ENCODE peak calls at places on chromosomes 1 and 21, in seven cellular contexts. One of them, this sample, is unnamed.

GRCh38 chr1:242081446-242081845 is 82.5 kb upstream of the MAP1LC3C start:
- DNase-seq in keratinocyte: no peak
- DNase-seq in GM20000: no peak
- DNase-seq in SK-N-SH: no peak
- DNase-seq in stomach: no peak
- DNase-seq in H1: no peak
- DNase-seq in AG04450: no peak
- DNase-seq in this sample: peak

GRCh38 chr1:116232989-116233514 is 121.9 kb downstream of the MAB21L3 start:
- DNase-seq in keratinocyte: no peak
- DNase-seq in GM20000: peak
- DNase-seq in SK-N-SH: no peak
- DNase-seq in stomach: no peak
- DNase-seq in H1: no peak
- DNase-seq in AG04450: no peak
- DNase-seq in this sample: no peak

GRCh38 chr1:152745289-152745704 is 12.5 kb upstream of the KPRP start:
- DNase-seq in keratinocyte: no peak
- DNase-seq in GM20000: no peak
- DNase-seq in SK-N-SH: no peak
- DNase-seq in stomach: no peak
- DNase-seq in H1: no peak
- DNase-seq in AG04450: no peak
- DNase-seq in this sample: peak

GRCh38 chr1:172682812-172683211 is 23.9 kb downstream of the FASLG start:
- DNase-seq in keratinocyte: no peak
- DNase-seq in GM20000: no peak
- DNase-seq in SK-N-SH: no peak
- DNase-seq in stomach: no peak
- DNase-seq in H1: no peak
- DNase-seq in AG04450: no peak
- DNase-seq in this sample: no peak

GRCh38 chr1:103616362-103616761 is 865 bp upstream of the AMY2A start:
- DNase-seq in keratinocyte: no peak
- DNase-seq in GM20000: no peak
- DNase-seq in SK-N-SH: no peak
- DNase-seq in stomach: no peak
- DNase-seq in H1: no peak
- DNase-seq in AG04450: no peak
- DNase-seq in this sample: no peak

GRCh38 chr21:44987301-44987885 is 47.6 kb downstream of the SLX9 start:
- DNase-seq in keratinocyte: no peak
- DNase-seq in GM20000: no peak
- DNase-seq in SK-N-SH: no peak
- DNase-seq in stomach: no peak
- DNase-seq in H1: no peak
- DNase-seq in AG04450: no peak
- DNase-seq in this sample: no peak

GRCh38 chr1:245156736-245157505 is 2.1 kb downstream of the KIF26B start:
- DNase-seq in keratinocyte: no peak
- DNase-seq in GM20000: peak
- DNase-seq in SK-N-SH: peak
- DNase-seq in stomach: peak
- DNase-seq in H1: peak
- DNase-seq in AG04450: no peak
- DNase-seq in this sample: peak

GRCh38 chr1:205144046-205144720 is 22.4 kb upstream of the RBBP5 start:
- DNase-seq in keratinocyte: no peak
- DNase-seq in GM20000: no peak
- DNase-seq in SK-N-SH: no peak
- DNase-seq in stomach: no peak
- DNase-seq in H1: no peak
- DNase-seq in AG04450: no peak
- DNase-seq in this sample: no peak

GRCh38 chr1:3313579-3313955 is 140.9 kb upstream of the ARHGEF16 start:
- DNase-seq in keratinocyte: no peak
- DNase-seq in GM20000: no peak
- DNase-seq in SK-N-SH: no peak
- DNase-seq in stomach: peak
- DNase-seq in H1: peak
- DNase-seq in AG04450: peak
- DNase-seq in this sample: peak

GRCh38 chr1:116570358-116571214 is at the start of gene CD58:
- DNase-seq in keratinocyte: no peak
- DNase-seq in GM20000: peak
- DNase-seq in SK-N-SH: peak
- DNase-seq in stomach: peak
- DNase-seq in H1: peak
- DNase-seq in AG04450: no peak
- DNase-seq in this sample: peak

GRCh38 chr1:181767001-181767708 is 283.8 kb downstream of the CACNA1E start:
- DNase-seq in keratinocyte: no peak
- DNase-seq in GM20000: no peak
- DNase-seq in SK-N-SH: no peak
- DNase-seq in stomach: no peak
- DNase-seq in H1: no peak
- DNase-seq in AG04450: no peak
- DNase-seq in this sample: no peak

GRCh38 chr1:102977293-102977692 is 131.0 kb downstream of the COL11A1 start:
- DNase-seq in keratinocyte: no peak
- DNase-seq in GM20000: no peak
- DNase-seq in SK-N-SH: no peak
- DNase-seq in stomach: no peak
- DNase-seq in H1: no peak
- DNase-seq in AG04450: no peak
- DNase-seq in this sample: no peak

DNA sequence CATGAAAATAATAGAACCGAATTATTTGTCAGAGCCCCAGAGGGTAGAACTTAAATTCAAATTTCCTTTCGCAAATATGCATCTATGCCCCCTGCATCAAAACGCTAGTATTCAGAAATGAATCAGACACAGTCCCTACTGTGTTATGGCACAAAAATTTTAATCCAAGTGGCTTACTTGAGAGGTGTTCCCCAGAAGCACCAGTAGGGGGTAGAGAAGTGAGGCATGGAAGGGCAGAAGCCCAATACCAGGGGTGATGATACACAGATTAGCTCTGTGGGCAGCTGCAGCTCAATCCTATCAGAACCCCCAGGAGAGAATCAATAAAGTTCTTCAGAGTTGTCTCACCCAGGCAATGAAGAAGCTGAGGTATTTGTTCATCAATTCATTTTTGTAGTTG is 342.2 kb downstream of the OMA1 start:
- DNase-seq in keratinocyte: no peak
- DNase-seq in GM20000: no peak
- DNase-seq in SK-N-SH: peak
- DNase-seq in stomach: no peak
- DNase-seq in H1: no peak
- DNase-seq in AG04450: no peak
- DNase-seq in this sample: no peak
- TF ChIP-seq CTCF in keratinocyte: peak
- TF ChIP-seq CTCF in GM20000: no peak
- TF ChIP-seq CTCF in SK-N-SH: peak
- TF ChIP-seq CTCF in stomach: no peak
- TF ChIP-seq CTCF in H1: peak
- TF ChIP-seq CTCF in AG04450: peak
- TF ChIP-seq CTCF in this sample: peak

GRCh38 chr1:32372149-32372756 is 9.9 kb downstream of the TSSK3 start:
- DNase-seq in keratinocyte: no peak
- DNase-seq in GM20000: peak
- DNase-seq in SK-N-SH: no peak
- DNase-seq in stomach: no peak
- DNase-seq in H1: no peak
- DNase-seq in AG04450: no peak
- DNase-seq in this sample: no peak
- TF ChIP-seq CTCF in keratinocyte: no peak
- TF ChIP-seq CTCF in GM20000: no peak
- TF ChIP-seq CTCF in SK-N-SH: no peak
- TF ChIP-seq CTCF in stomach: no peak
- TF ChIP-seq CTCF in H1: no peak
- TF ChIP-seq CTCF in AG04450: no peak
- TF ChIP-seq CTCF in this sample: no peak

DNA sequence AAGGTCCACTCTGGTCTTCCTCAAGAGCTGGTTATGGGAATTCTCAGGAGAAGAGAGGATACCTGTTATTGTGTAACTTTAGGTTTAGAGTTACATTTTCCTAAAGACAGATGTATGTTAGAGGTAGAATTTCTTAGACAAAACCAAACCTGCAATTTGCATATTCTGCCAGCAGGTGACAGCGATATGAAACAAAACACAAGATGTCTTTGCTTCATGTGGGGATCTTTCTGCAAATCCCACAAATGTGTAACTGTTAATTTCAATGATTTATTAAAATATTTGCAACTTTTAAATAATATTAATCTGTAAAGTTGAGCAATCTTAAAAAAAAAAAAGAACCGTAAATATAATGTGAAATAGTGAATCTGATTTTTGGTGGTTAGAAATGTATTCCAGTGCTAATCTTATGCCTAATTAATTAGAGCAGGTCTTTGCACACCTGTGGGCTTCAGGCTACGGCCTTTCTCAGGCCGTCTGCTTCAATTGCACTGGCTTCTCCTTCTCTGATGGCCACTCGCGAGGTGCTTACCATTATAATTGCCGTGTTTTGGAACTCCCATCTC is 33.4 kb downstream of the FAM78B start:
- DNase-seq in keratinocyte: no peak
- DNase-seq in GM20000: peak
- DNase-seq in SK-N-SH: no peak
- DNase-seq in stomach: no peak
- DNase-seq in H1: no peak
- DNase-seq in AG04450: no peak
- DNase-seq in this sample: no peak
- TF ChIP-seq CTCF in keratinocyte: peak
- TF ChIP-seq CTCF in GM20000: peak
- TF ChIP-seq CTCF in SK-N-SH: peak
- TF ChIP-seq CTCF in stomach: no peak
- TF ChIP-seq CTCF in H1: peak
- TF ChIP-seq CTCF in AG04450: peak
- TF ChIP-seq CTCF in this sample: peak

DNA sequence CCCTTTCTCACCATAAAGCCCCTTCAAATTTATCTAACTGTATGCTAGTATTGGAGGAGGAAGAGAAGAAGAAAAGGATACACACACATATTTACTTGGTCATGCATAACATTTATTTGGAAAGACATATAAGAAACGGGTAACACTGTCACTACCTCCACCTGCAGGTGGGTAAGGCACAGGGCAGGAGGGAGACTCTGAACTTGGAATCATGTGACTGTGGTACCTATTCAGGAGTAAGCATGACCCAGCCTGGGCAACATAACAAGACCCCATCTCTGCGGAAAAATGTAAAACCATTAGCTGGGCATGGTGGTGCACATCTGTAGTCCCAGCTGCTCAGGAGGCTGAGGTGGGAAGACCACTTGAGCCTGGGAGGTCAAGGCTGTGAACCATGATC is 1.4 kb upstream of the PADI6 start:
- DNase-seq in keratinocyte: peak
- DNase-seq in GM20000: no peak
- DNase-seq in SK-N-SH: no peak
- DNase-seq in stomach: no peak
- DNase-seq in H1: no peak
- DNase-seq in AG04450: no peak
- DNase-seq in this sample: no peak
- TF ChIP-seq CTCF in keratinocyte: peak
- TF ChIP-seq CTCF in GM20000: no peak
- TF ChIP-seq CTCF in SK-N-SH: peak
- TF ChIP-seq CTCF in stomach: no peak
- TF ChIP-seq CTCF in H1: peak
- TF ChIP-seq CTCF in AG04450: no peak
- TF ChIP-seq CTCF in this sample: no peak

DNA sequence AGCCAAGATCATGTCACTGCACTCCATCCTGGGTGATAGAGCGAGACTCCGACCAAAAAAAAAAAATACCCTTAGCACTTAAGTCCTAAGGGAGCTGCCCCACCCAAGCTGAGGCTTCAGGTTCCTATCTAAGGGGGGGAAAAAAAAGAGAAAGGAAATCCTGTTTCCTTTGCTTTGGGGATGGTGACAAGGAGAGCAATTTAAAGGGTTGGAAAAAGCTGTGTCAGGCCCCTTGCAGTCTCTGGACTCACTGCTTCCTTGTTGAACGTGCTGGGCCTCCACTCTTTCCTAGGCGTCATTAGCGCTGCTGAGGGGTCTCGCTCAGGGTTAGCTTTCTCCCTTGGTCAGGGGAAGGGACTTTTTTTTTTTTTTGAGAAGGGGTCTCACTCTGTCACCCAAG is 18.1 kb downstream of the PRCC start:
- DNase-seq in keratinocyte: no peak
- DNase-seq in GM20000: no peak
- DNase-seq in SK-N-SH: no peak
- DNase-seq in stomach: no peak
- DNase-seq in H1: no peak
- DNase-seq in AG04450: no peak
- DNase-seq in this sample: no peak
- TF ChIP-seq CTCF in keratinocyte: no peak
- TF ChIP-seq CTCF in GM20000: no peak
- TF ChIP-seq CTCF in SK-N-SH: no peak
- TF ChIP-seq CTCF in stomach: no peak
- TF ChIP-seq CTCF in H1: no peak
- TF ChIP-seq CTCF in AG04450: no peak
- TF ChIP-seq CTCF in this sample: no peak

GRCh38 chr1:151693057-151693651 is 23.4 kb downstream of the CELF3 start:
- DNase-seq in keratinocyte: no peak
- DNase-seq in GM20000: no peak
- DNase-seq in SK-N-SH: peak
- DNase-seq in stomach: no peak
- DNase-seq in H1: no peak
- DNase-seq in AG04450: no peak
- DNase-seq in this sample: peak
- TF ChIP-seq CTCF in keratinocyte: peak
- TF ChIP-seq CTCF in GM20000: peak
- TF ChIP-seq CTCF in SK-N-SH: peak
- TF ChIP-seq CTCF in stomach: peak
- TF ChIP-seq CTCF in H1: peak
- TF ChIP-seq CTCF in AG04450: peak
- TF ChIP-seq CTCF in this sample: peak

This sample was measured in AG10803.